ENCODE peak calls at places on chromosomes 1 and 21, in six cellular contexts. One of them, this sample, is unnamed.

GRCh38 chr1:8752921-8753713 is 64.3 kb downstream of the RERE start:
- DNase-seq in fibroblast of pulmonary artery: no peak
- DNase-seq in dorsolateral prefrontal cortex: no peak
- DNase-seq in ovary: no peak
- DNase-seq in left lung: no peak
- DNase-seq in right atrium auricular region: no peak
- DNase-seq in this sample: no peak

GRCh38 chr1:8970870-8971337 is 25.2 kb downstream of the CA6 start:
- DNase-seq in fibroblast of pulmonary artery: no peak
- DNase-seq in dorsolateral prefrontal cortex: no peak
- DNase-seq in ovary: no peak
- DNase-seq in left lung: no peak
- DNase-seq in right atrium auricular region: no peak
- DNase-seq in this sample: no peak

GRCh38 chr1:118504231-118504644 is 319.2 kb upstream of the SPAG17 start:
- DNase-seq in fibroblast of pulmonary artery: no peak
- DNase-seq in dorsolateral prefrontal cortex: no peak
- DNase-seq in ovary: no peak
- DNase-seq in left lung: no peak
- DNase-seq in right atrium auricular region: no peak
- DNase-seq in this sample: no peak

GRCh38 chr1:152141971-152142584 is 16.9 kb downstream of the RPTN start:
- DNase-seq in fibroblast of pulmonary artery: peak; percentile 81
- DNase-seq in dorsolateral prefrontal cortex: peak; percentile 61
- DNase-seq in ovary: peak; percentile 35
- DNase-seq in left lung: peak; percentile 40
- DNase-seq in right atrium auricular region: no peak
- DNase-seq in this sample: peak; percentile 82

GRCh38 chr1:206685256-206685748 is 597 bp downstream of the MAPKAPK2 start:
- DNase-seq in fibroblast of pulmonary artery: no peak
- DNase-seq in dorsolateral prefrontal cortex: no peak
- DNase-seq in ovary: peak; percentile 54
- DNase-seq in left lung: no peak
- DNase-seq in right atrium auricular region: no peak
- DNase-seq in this sample: no peak

GRCh38 chr1:12601690-12602632 is 16.0 kb downstream of the DHRS3 start:
- DNase-seq in fibroblast of pulmonary artery: no peak
- DNase-seq in dorsolateral prefrontal cortex: no peak
- DNase-seq in ovary: no peak
- DNase-seq in left lung: peak; percentile 68
- DNase-seq in right atrium auricular region: no peak
- DNase-seq in this sample: no peak

GRCh38 chr1:179798213-179798863 is 55.2 kb downstream of the FAM163A start:
- DNase-seq in fibroblast of pulmonary artery: no peak
- DNase-seq in dorsolateral prefrontal cortex: no peak
- DNase-seq in ovary: no peak
- DNase-seq in left lung: no peak
- DNase-seq in right atrium auricular region: no peak
- DNase-seq in this sample: no peak

GRCh38 chr1:101088431-101088830 is 62.8 kb upstream of the DPH5 start:
- DNase-seq in fibroblast of pulmonary artery: no peak
- DNase-seq in dorsolateral prefrontal cortex: no peak
- DNase-seq in ovary: no peak
- DNase-seq in left lung: no peak
- DNase-seq in right atrium auricular region: no peak
- DNase-seq in this sample: no peak

GRCh38 chr1:119139393-119139792 is 1.1 kb downstream of the WARS2 start:
- DNase-seq in fibroblast of pulmonary artery: no peak
- DNase-seq in dorsolateral prefrontal cortex: no peak
- DNase-seq in ovary: no peak
- DNase-seq in left lung: no peak
- DNase-seq in right atrium auricular region: no peak
- DNase-seq in this sample: no peak

GRCh38 chr1:59279651-59280050 is 17.2 kb upstream of the FGGY start:
- DNase-seq in fibroblast of pulmonary artery: peak; percentile 67
- DNase-seq in dorsolateral prefrontal cortex: no peak
- DNase-seq in ovary: no peak
- DNase-seq in left lung: no peak
- DNase-seq in right atrium auricular region: no peak
- DNase-seq in this sample: no peak

GRCh38 chr21:43318841-43319781 is 107.8 kb downstream of the SIK1 start:
- DNase-seq in fibroblast of pulmonary artery: peak; percentile 60
- DNase-seq in dorsolateral prefrontal cortex: no peak
- DNase-seq in ovary: no peak
- DNase-seq in left lung: no peak
- DNase-seq in right atrium auricular region: no peak
- DNase-seq in this sample: no peak

GRCh38 chr1:158121604-158122254 is 59.0 kb upstream of the CD1D start:
- DNase-seq in fibroblast of pulmonary artery: peak; percentile 58
- DNase-seq in dorsolateral prefrontal cortex: no peak
- DNase-seq in ovary: peak; percentile 39
- DNase-seq in left lung: no peak
- DNase-seq in right atrium auricular region: no peak
- DNase-seq in this sample: no peak

GRCh38 chr1:172383541-172383940 is 36.9 kb upstream of the C1orf105 start:
- DNase-seq in fibroblast of pulmonary artery: peak; percentile 67
- DNase-seq in dorsolateral prefrontal cortex: no peak
- DNase-seq in ovary: no peak
- DNase-seq in left lung: no peak
- DNase-seq in right atrium auricular region: no peak
- DNase-seq in this sample: no peak

GRCh38 chr1:20449736-20450311 is 36.2 kb downstream of the CAMK2N1 start:
- DNase-seq in fibroblast of pulmonary artery: peak; percentile 15
- DNase-seq in dorsolateral prefrontal cortex: no peak
- DNase-seq in ovary: no peak
- DNase-seq in left lung: no peak
- DNase-seq in right atrium auricular region: no peak
- DNase-seq in this sample: no peak

GRCh38 chr1:203342192-203342940 is 8.6 kb downstream of the FMOD start:
- DNase-seq in fibroblast of pulmonary artery: peak; percentile 49
- DNase-seq in dorsolateral prefrontal cortex: no peak
- DNase-seq in ovary: peak; percentile 69
- DNase-seq in left lung: no peak
- DNase-seq in right atrium auricular region: peak; percentile 73
- DNase-seq in this sample: peak; percentile 75

GRCh38 chr1:112544011-112544688 is 35.4 kb downstream of the WNT2B start:
- DNase-seq in fibroblast of pulmonary artery: peak; percentile 93
- DNase-seq in dorsolateral prefrontal cortex: no peak
- DNase-seq in ovary: no peak
- DNase-seq in left lung: no peak
- DNase-seq in right atrium auricular region: no peak
- DNase-seq in this sample: no peak

GRCh38 chr1:7207875-7208646 is 422.8 kb downstream of the CAMTA1 start:
- DNase-seq in fibroblast of pulmonary artery: peak; percentile 52
- DNase-seq in dorsolateral prefrontal cortex: no peak
- DNase-seq in ovary: no peak
- DNase-seq in left lung: no peak
- DNase-seq in right atrium auricular region: no peak
- DNase-seq in this sample: no peak

GRCh38 chr1:25797939-25798338 is 2.1 kb upstream of the SELENON start:
- DNase-seq in fibroblast of pulmonary artery: peak; percentile 32
- DNase-seq in dorsolateral prefrontal cortex: no peak
- DNase-seq in ovary: no peak
- DNase-seq in left lung: no peak
- DNase-seq in right atrium auricular region: no peak
- DNase-seq in this sample: no peak

GRCh38 chr1:86765674-86766073 is 61.3 kb downstream of the SH3GLB1 start:
- DNase-seq in fibroblast of pulmonary artery: no peak
- DNase-seq in dorsolateral prefrontal cortex: no peak
- DNase-seq in ovary: no peak
- DNase-seq in left lung: no peak
- DNase-seq in right atrium auricular region: no peak
- DNase-seq in this sample: no peak

GRCh38 chr1:163195728-163196448 is 6.8 kb downstream of the RGS5 start:
- DNase-seq in fibroblast of pulmonary artery: peak; percentile 80
- DNase-seq in dorsolateral prefrontal cortex: no peak
- DNase-seq in ovary: no peak
- DNase-seq in left lung: no peak
- DNase-seq in right atrium auricular region: no peak
- DNase-seq in this sample: no peak

GRCh38 chr1:6785721-6786505 is 659 bp downstream of the CAMTA1 start:
- DNase-seq in fibroblast of pulmonary artery: peak; percentile 18
- DNase-seq in dorsolateral prefrontal cortex: no peak
- DNase-seq in ovary: peak; percentile 48
- DNase-seq in left lung: peak; percentile 39
- DNase-seq in right atrium auricular region: no peak
- DNase-seq in this sample: no peak

GRCh38 chr1:37622131-37622530 is 12.6 kb downstream of the RSPO1 start:
- DNase-seq in fibroblast of pulmonary artery: no peak
- DNase-seq in dorsolateral prefrontal cortex: no peak
- DNase-seq in ovary: no peak
- DNase-seq in left lung: no peak
- DNase-seq in right atrium auricular region: no peak
- DNase-seq in this sample: no peak
- TF ChIP-seq CTCF in fibroblast of pulmonary artery: no peak
- TF ChIP-seq CTCF in dorsolateral prefrontal cortex: no peak
- TF ChIP-seq CTCF in ovary: no peak
- TF ChIP-seq CTCF in left lung: no peak
- TF ChIP-seq CTCF in right atrium auricular region: no peak
- TF ChIP-seq CTCF in this sample: no peak

GRCh38 chr1:111141245-111141644 is 1.2 kb downstream of the CEPT1 start:
- DNase-seq in fibroblast of pulmonary artery: no peak
- DNase-seq in dorsolateral prefrontal cortex: no peak
- DNase-seq in ovary: no peak
- DNase-seq in left lung: no peak
- DNase-seq in right atrium auricular region: no peak
- DNase-seq in this sample: no peak

GRCh38 chr1:111141803-111142202 is 1.8 kb downstream of the CEPT1 start:
- DNase-seq in fibroblast of pulmonary artery: no peak
- DNase-seq in dorsolateral prefrontal cortex: no peak
- DNase-seq in ovary: no peak
- DNase-seq in left lung: no peak
- DNase-seq in right atrium auricular region: no peak
- DNase-seq in this sample: no peak

GRCh38 chr1:111139956-111140679 is at the start of the genes CEPT1 and DRAM2:
- DNase-seq in fibroblast of pulmonary artery: peak; percentile 97
- DNase-seq in dorsolateral prefrontal cortex: peak; percentile 91
- DNase-seq in ovary: peak; percentile 96
- DNase-seq in left lung: peak; percentile 98
- DNase-seq in right atrium auricular region: peak; percentile 90
- DNase-seq in this sample: peak; percentile 99

GRCh38 chr1:111140680-111140967 is 601 bp downstream of the CEPT1 start:
- DNase-seq in fibroblast of pulmonary artery: peak; percentile 50
- DNase-seq in dorsolateral prefrontal cortex: no peak
- DNase-seq in ovary: no peak
- DNase-seq in left lung: no peak
- DNase-seq in right atrium auricular region: no peak
- DNase-seq in this sample: peak; percentile 24

DNA sequence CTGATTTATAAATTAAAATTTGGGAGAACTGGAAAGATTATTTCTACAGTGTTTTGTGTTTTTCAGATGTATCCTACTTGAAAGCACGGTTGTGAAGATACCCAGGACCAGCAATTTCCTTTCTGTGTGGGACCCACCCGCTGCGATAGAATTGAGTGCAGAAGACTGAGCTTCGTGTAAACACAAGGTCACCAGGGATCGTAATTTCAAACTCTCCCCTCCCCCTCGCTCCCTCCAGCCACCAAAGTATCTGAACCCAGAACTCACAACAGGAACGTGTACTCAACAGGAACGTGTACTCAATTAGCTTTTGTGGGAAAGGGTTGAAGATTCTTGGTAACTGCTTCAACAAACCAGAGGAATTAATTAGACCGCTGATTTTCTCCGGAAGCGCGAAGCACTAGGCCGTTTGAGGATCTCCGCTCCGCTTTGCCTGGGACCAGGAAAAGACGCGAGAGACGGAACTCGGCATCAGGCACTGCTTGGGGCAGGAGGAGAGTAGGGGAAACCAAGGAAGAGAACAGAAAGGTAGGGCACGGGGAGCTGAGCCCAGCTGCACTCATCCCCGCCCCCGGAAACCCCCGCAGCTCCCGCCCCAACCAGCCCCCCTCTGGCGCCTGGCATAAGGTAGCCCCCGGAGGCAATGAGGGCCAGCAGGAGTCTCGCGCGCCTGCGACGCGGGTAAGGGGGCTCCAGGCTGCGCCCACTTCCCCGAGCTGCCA is 498 bp downstream of the DRAM2 start:
- DNase-seq in fibroblast of pulmonary artery: peak; percentile 66
- DNase-seq in dorsolateral prefrontal cortex: no peak
- DNase-seq in ovary: peak; percentile 35
- DNase-seq in left lung: peak; percentile 44
- DNase-seq in right atrium auricular region: no peak
- DNase-seq in this sample: no peak
- H3K4me3 ChIP-seq in fibroblast of pulmonary artery: peak overlapping the region; percentile 93
- H3K4me3 ChIP-seq in dorsolateral prefrontal cortex: peak overlapping the region; percentile 89
- H3K4me3 ChIP-seq in ovary: peak overlapping the region; percentile 69
- H3K4me3 ChIP-seq in left lung: peak overlapping the region; percentile 73
- H3K4me3 ChIP-seq in right atrium auricular region: peak overlapping the region; percentile 97
- H3K4me3 ChIP-seq in this sample: peak overlapping the region; percentile 94

GRCh38 chr1:56525463-56526155 is 53.8 kb downstream of the PLPP3 start:
- DNase-seq in fibroblast of pulmonary artery: no peak
- DNase-seq in dorsolateral prefrontal cortex: no peak
- DNase-seq in ovary: no peak
- DNase-seq in left lung: peak; percentile 73
- DNase-seq in right atrium auricular region: no peak
- DNase-seq in this sample: no peak
- TF ChIP-seq CTCF in fibroblast of pulmonary artery: no peak
- TF ChIP-seq CTCF in dorsolateral prefrontal cortex: no peak
- TF ChIP-seq CTCF in ovary: no peak
- TF ChIP-seq CTCF in left lung: no peak
- TF ChIP-seq CTCF in right atrium auricular region: no peak
- TF ChIP-seq CTCF in this sample: no peak

GRCh38 chr1:225811622-225812487 is 1.9 kb downstream of the EPHX1 start:
- DNase-seq in fibroblast of pulmonary artery: no peak
- DNase-seq in dorsolateral prefrontal cortex: peak; percentile 42
- DNase-seq in ovary: peak; percentile 60
- DNase-seq in left lung: no peak
- DNase-seq in right atrium auricular region: peak; percentile 61
- DNase-seq in this sample: peak; percentile 57
- H3K4me3 ChIP-seq in fibroblast of pulmonary artery: peak overlapping the region; percentile 72
- H3K4me3 ChIP-seq in dorsolateral prefrontal cortex: peak overlapping the region; percentile 83
- H3K4me3 ChIP-seq in ovary: peak overlapping the region; percentile 57
- H3K4me3 ChIP-seq in left lung: peak overlapping the region; percentile 57
- H3K4me3 ChIP-seq in right atrium auricular region: peak overlapping the region; percentile 74
- H3K4me3 ChIP-seq in this sample: peak overlapping the region; percentile 92

GRCh38 chr1:236753554-236753953 is 41.5 kb upstream of the MTR start:
- DNase-seq in fibroblast of pulmonary artery: peak; percentile 23
- DNase-seq in dorsolateral prefrontal cortex: no peak
- DNase-seq in ovary: no peak
- DNase-seq in left lung: no peak
- DNase-seq in right atrium auricular region: no peak
- DNase-seq in this sample: no peak
- TF ChIP-seq CTCF in fibroblast of pulmonary artery: no peak
- TF ChIP-seq CTCF in dorsolateral prefrontal cortex: peak; percentile 45
- TF ChIP-seq CTCF in ovary: no peak
- TF ChIP-seq CTCF in left lung: no peak
- TF ChIP-seq CTCF in right atrium auricular region: peak; percentile 34
- TF ChIP-seq CTCF in this sample: no peak

This sample was measured in tibial nerve.